ENCODE peak calls at places on chromosomes 16 and 17, in five cellular contexts. F is neural progenitor cell, D is PC-3, E is HCT116, U is MM.1S. R is an unnamed sample.

GRCh38 chr16:73021866-73022495 is 25.9 kb downstream of the ZFHX3 start:
- DNase-seq in F (no peak), D (no peak), E (no peak), U (no peak), R (no peak)

GRCh38 chr17:58336456-58337094 is 8.0 kb upstream of the TSPOAP1 start:
- DNase-seq in F (no peak), D (no peak), E (no peak), U (peak; percentile 50), R (no peak)

GRCh38 chr16:68283346-68283745 is 19.0 kb downstream of the SLC7A6 start:
- DNase-seq in F (no peak), D (no peak), E (no peak), U (no peak), R (no peak)

GRCh38 chr17:18122991-18123753 is 14.6 kb downstream of the MYO15A start:
- DNase-seq in F (no peak), D (no peak), E (no peak), U (no peak), R (no peak)

GRCh38 chr16:82990155-82990554 is 363.4 kb downstream of the CDH13 start:
- DNase-seq in F (no peak), D (no peak), E (no peak), U (no peak), R (no peak)

GRCh38 chr17:61381537-61381936 is 18.1 kb upstream of the TBX2 start:
- DNase-seq in F (no peak), D (no peak), E (no peak), U (no peak), R (no peak)

GRCh38 chr17:50501054-50501453 is 7.2 kb upstream of the MYCBPAP start:
- DNase-seq in F (no peak), D (peak; percentile 76), E (peak; percentile 50), U (peak; percentile 26), R (no peak)

GRCh38 chr16:57042157-57043111 is 49.9 kb upstream of the CPNE2 start:
- DNase-seq in F (no peak), D (no peak), E (no peak), U (peak; percentile 86), R (no peak)

GRCh38 chr16:85840395-85840794 is 40.9 kb downstream of the COX4I1 start:
- DNase-seq in F (no peak), D (no peak), E (no peak), U (no peak), R (no peak)
- TF ChIP-seq EZH2 in F (no peak), D (no peak), E (no peak), U (no peak), R (no peak)

GRCh38 chr17:44400226-44400847 is 10.9 kb upstream of the ITGA2B start:
- DNase-seq in F (peak; percentile 18), D (peak; percentile 53), E (peak; percentile 12), U (peak; percentile 13), R (no peak)
- TF ChIP-seq CTCF in F (peak; percentile 61), D (peak; percentile 88), E (peak; percentile 59), U (peak; percentile 59), R (peak; percentile 49)

GRCh38 chr17:79201536-79202227 is 127.1 kb downstream of the ENGASE start:
- DNase-seq in F (no peak), D (peak; percentile 25), E (no peak), U (no peak), R (no peak)
- TF ChIP-seq EZH2phosphoT487 in F (no peak), D (no peak), E (no peak), U (no peak), R (no peak)

GRCh38 chr17:63537991-63538692 is 12.1 kb upstream of the DCAF7 start:
- DNase-seq in F (peak; percentile 9), D (no peak), E (no peak), U (no peak), R (no peak)
- TF ChIP-seq EZH2 in F (no peak), D (no peak), E (no peak), U (no peak), R (no peak)

GRCh38 chr16:590165-590874 is 454 bp downstream of the RAB40C start:
- DNase-seq in F (peak; percentile 64), D (peak; percentile 23), E (no peak), U (no peak), R (peak; percentile 80)
- TF ChIP-seq CTCF in F (no peak), D (no peak), E (no peak), U (no peak), R (no peak)

GRCh38 chr17:45034599-45034998 is 16.8 kb downstream of the DCAKD start:
- DNase-seq in F (no peak), D (no peak), E (no peak), U (no peak), R (no peak)
- TF ChIP-seq EZH2phosphoT487 in F (no peak), D (no peak), E (no peak), U (no peak), R (no peak)

GRCh38 chr17:77572065-77572601 is 386.4 kb upstream of the TNRC6C start:
- DNase-seq in F (peak; percentile 45), D (no peak), E (no peak), U (no peak), R (no peak)
- TF ChIP-seq EZH2 in F (no peak), D (no peak), E (no peak), U (no peak), R (no peak)

DNA sequence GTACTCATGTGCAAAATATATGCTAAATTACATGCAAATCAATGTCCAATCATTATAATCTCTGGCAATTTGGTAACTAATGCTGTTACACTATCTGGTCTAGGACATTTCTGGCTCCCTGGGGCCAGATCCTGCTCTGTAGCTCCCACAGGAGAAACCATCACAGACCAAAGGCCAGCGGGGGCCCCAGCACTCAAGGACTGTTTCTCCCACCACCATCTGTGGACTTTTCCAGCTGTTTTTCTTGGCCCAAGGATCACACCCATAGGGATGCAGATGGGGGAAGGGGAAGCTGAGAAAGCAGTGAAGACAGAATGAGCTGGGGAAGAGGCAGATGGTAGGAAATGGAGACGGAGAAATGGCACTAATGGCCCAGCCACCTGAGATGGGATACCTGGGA is at the start of gene HIGD1B:
- DNase-seq in F (no peak), D (no peak), E (no peak), U (no peak), R (no peak)
- TF ChIP-seq CTCF in F (no peak), D (no peak), E (no peak), U (no peak), R (no peak)

DNA sequence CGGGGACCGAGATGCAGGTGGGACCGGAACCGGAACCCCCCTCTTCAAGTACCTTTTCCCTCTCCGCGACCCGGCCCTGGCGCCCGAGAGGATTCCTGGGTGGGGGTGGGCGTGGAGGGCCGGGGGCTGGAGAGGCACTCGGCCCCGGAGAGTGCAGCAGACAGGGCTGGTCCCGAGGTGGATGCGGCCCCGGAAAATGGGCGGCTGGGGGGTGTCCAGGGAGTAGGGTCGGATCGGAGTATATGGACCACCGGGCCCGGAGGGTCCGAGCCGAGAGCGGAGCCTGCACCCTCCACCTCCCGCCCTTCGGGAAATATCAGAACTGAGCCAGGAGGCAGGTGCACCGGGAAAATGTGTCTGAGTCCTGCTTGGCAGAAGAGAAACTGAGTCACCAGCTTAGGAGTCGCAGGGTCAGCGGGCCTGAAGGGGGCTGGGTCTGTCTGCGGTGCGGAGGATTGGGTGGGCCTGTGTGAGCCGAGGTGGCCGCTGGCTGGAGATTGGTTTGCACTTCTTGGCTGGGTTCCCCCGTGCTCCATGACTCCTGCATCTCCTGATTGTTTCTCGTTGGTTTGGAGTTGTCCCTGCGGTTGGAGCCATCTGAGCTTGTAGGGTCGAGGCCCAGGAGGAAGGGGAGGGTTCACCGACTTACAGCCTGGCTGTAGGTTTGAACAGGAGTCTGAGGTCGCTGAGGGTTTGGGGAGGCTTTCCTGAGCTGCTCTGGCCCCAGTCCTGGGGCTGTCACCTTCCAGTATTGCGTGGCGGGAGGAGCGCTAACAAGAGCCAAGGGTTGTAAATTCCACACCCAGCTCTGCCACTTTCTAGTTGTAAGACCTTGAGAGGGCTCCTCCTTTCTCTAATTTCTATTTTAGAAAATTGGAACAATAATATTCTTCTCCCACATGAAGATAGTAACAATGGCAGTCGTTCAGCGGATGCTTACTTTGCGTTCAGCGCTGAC is 565 bp downstream of the SH2B1 start:
- DNase-seq in F (peak; percentile 39), D (no peak), E (no peak), U (no peak), R (peak; percentile 60)
- TF ChIP-seq EZH2phosphoT487 in F (no peak), D (no peak), E (no peak), U (no peak), R (no peak)